ENCODE peak calls at places on chromosome 13, in eight cellular contexts. H is NAMALWA; M is pancreas; E is ureter; Z is effector CD4-positive, alpha-beta T cell; C is PC-3; L is activated T-helper 9 cell treated with anti-CD3 and anti-CD28 coated beads, Interleukin-2, amount 50 U/mL, for 16 hours; Y is brain pericyte. F is an unnamed sample.

GRCh38 chr13:51663980-51664957 is 80.0 kb downstream of the WDFY2 start:
- DNase-seq in H (no peak), M (no peak), E (no peak), Z (no peak), C (peak; percentile 25), L (no peak), Y (no peak), F (no peak)

GRCh38 chr13:66225071-66225470 is 1005.1 kb downstream of the PCDH9 start:
- DNase-seq in H (no peak), M (no peak), E (no peak), Z (no peak), C (no peak), L (no peak), Y (no peak), F (no peak)

GRCh38 chr13:100234524-100235136 is 145.7 kb downstream of the PCCA start:
- DNase-seq in H (no peak), M (no peak), E (no peak), Z (no peak), C (no peak), L (no peak), Y (no peak), F (no peak)

GRCh38 chr13:30257433-30258099 is 49.8 kb downstream of the KATNAL1 start:
- DNase-seq in H (peak; percentile 21), M (no peak), E (no peak), Z (no peak), C (no peak), L (no peak), Y (peak; percentile 31), F (no peak)

GRCh38 chr13:70527553-70527952 is 419.3 kb upstream of the KLHL1 start:
- DNase-seq in H (no peak), M (no peak), E (no peak), Z (no peak), C (no peak), L (no peak), Y (no peak), F (no peak)

GRCh38 chr13:46947425-46948191 is 50.8 kb upstream of the HTR2A start:
- DNase-seq in H (no peak), M (no peak), E (no peak), Z (no peak), C (no peak), L (no peak), Y (no peak), F (no peak)

GRCh38 chr13:33174491-33174890 is 111.1 kb downstream of the STARD13 start:
- DNase-seq in H (no peak), M (no peak), E (no peak), Z (no peak), C (no peak), L (no peak), Y (no peak), F (no peak)

GRCh38 chr13:44026194-44026593 is 146.5 kb downstream of the LACC1 start:
- DNase-seq in H (no peak), M (no peak), E (no peak), Z (no peak), C (no peak), L (no peak), Y (no peak), F (no peak)

GRCh38 chr13:27406178-27406939 is 18.1 kb upstream of the GTF3A start:
- DNase-seq in H (peak; percentile 73), M (peak; percentile 24), E (no peak), Z (peak; percentile 27), C (peak; percentile 62), L (no peak), Y (no peak), F (no peak)

GRCh38 chr13:66689628-66690027 is 540.5 kb downstream of the PCDH9 start:
- DNase-seq in H (peak; percentile 72), M (no peak), E (no peak), Z (no peak), C (peak; percentile 25), L (no peak), Y (no peak), F (no peak)

GRCh38 chr13:111855786-111856185 is 211.2 kb upstream of the SOX1 start:
- DNase-seq in H (no peak), M (no peak), E (no peak), Z (no peak), C (no peak), L (no peak), Y (no peak), F (peak; percentile 91)

GRCh38 chr13:56349866-56350265 is 790.9 kb upstream of the PRR20A start:
- DNase-seq in H (no peak), M (no peak), E (no peak), Z (no peak), C (no peak), L (no peak), Y (no peak), F (no peak)

GRCh38 chr13:34179481-34179880 is 361.5 kb downstream of the RFC3 start:
- DNase-seq in H (no peak), M (no peak), E (no peak), Z (no peak), C (no peak), L (no peak), Y (no peak), F (no peak)

GRCh38 chr13:41196620-41197019 is 2.3 kb upstream of the KBTBD7 start:
- DNase-seq in H (peak; percentile 44), M (no peak), E (no peak), Z (no peak), C (peak; percentile 48), L (no peak), Y (no peak), F (no peak)

GRCh38 chr13:40786568-40786996 is 2.8 kb upstream of the SLC25A15 start:
- DNase-seq in H (no peak), M (no peak), E (no peak), Z (no peak), C (no peak), L (no peak), Y (no peak), F (no peak)

GRCh38 chr13:70817571-70817970 is 709.3 kb upstream of the KLHL1 start:
- DNase-seq in H (no peak), M (no peak), E (no peak), Z (no peak), C (peak; percentile 5), L (no peak), Y (no peak), F (no peak)

GRCh38 chr13:113756441-113757097 is 2.5 kb upstream of the TMEM255B start:
- DNase-seq in H (no peak), M (no peak), E (no peak), Z (no peak), C (peak; percentile 34), L (no peak), Y (no peak), F (no peak)

GRCh38 chr13:26037302-26037701 is 14.5 kb downstream of the SHISA2 start:
- DNase-seq in H (peak; percentile 62), M (no peak), E (no peak), Z (peak; percentile 8), C (peak; percentile 56), L (no peak), Y (no peak), F (no peak)